ENCODE peak calls at places on chromosome 19, in nine cellular contexts. E is mesothelial cell of epicardium; K is activated T-helper 1 cell treated with Interleukin-2 at 50 U/mL for 16 hours; G is activated naive CD8-positive, alpha-beta T cell treated with anti-CD3 and anti-CD28 coated beads, Interleukin-2, amount 50 U/mL, for 24 hours; X is SHP77; B is sigmoid colon; T is left cardiac atrium; Z is heart right ventricle; P is stimulated activated CD4-positive, alpha-beta T cell treated with anti-CD3 and anti-CD28 coated beads, Interleukin-2, amount 100 ng/mL, for 48 hours. H is an unnamed sample.

GRCh38 chr19:38494379-38494778 is 60.9 kb downstream of the RYR1 start:
- DNase-seq in X (no peak), K (no peak), P (no peak), Z (no peak), E (no peak), B (no peak), G (no peak), T (no peak), H (no peak)

GRCh38 chr19:56601375-56601774 is 6.3 kb downstream of the ZNF71 start:
- DNase-seq in G (no peak), T (no peak), P (no peak), Z (no peak), X (no peak), B (no peak), K (no peak), E (no peak), H (no peak)

GRCh38 chr19:17948967-17949930 is 16.4 kb downstream of the CCDC124 start:
- DNase-seq in K (no peak), T (no peak), E (no peak), B (no peak), G (peak), Z (no peak), X (no peak), P (no peak), H (no peak)

GRCh38 chr19:2492870-2493269 is 16.9 kb downstream of the GADD45B start:
- DNase-seq in B (no peak), T (no peak), Z (no peak), X (no peak), K (no peak), E (no peak), P (no peak), G (no peak), H (no peak)

GRCh38 chr19:8663920-8664670 is 33.7 kb downstream of the NFILZ start:
- DNase-seq in X (no peak), P (no peak), B (no peak), Z (no peak), T (no peak), E (no peak), G (peak), K (peak), H (no peak)

GRCh38 chr19:18507727-18508440 is 14.0 kb downstream of the ELL start:
- DNase-seq in G (no peak), P (no peak), E (no peak), Z (peak), X (peak), B (peak), K (no peak), T (no peak), H (no peak)

GRCh38 chr19:5321851-5322681 is 18.5 kb downstream of the PTPRS start:
- DNase-seq in G (peak), Z (no peak), P (no peak), K (no peak), E (no peak), X (no peak), T (no peak), B (no peak), H (no peak)

GRCh38 chr19:35555301-35556005 is 8.0 kb downstream of the ATP4A start:
- DNase-seq in P (no peak), G (no peak), K (no peak), Z (no peak), E (no peak), B (no peak), X (peak), T (no peak), H (no peak)

GRCh38 chr19:12954150-12954962 is 2.7 kb downstream of the GADD45GIP1 start:
- DNase-seq in T (no peak), B (no peak), K (no peak), E (no peak), P (no peak), G (no peak), Z (no peak), X (no peak), H (no peak)

GRCh38 chr19:45558399-45558878 is 26.2 kb downstream of the OPA3 start:
- DNase-seq in K (peak), X (peak), G (peak), B (no peak), T (peak), Z (peak), P (peak), E (no peak), H (peak)

GRCh38 chr19:19822148-19822429 is 539 bp upstream of the ZNF506 start:
- DNase-seq in T (no peak), K (no peak), P (no peak), Z (no peak), G (no peak), B (peak), E (no peak), X (no peak), H (no peak)

GRCh38 chr19:35055715-35056179 is 14.2 kb downstream of the HPN start:
- DNase-seq in B (no peak), E (no peak), K (no peak), Z (no peak), T (no peak), P (no peak), G (no peak), X (no peak), H (no peak)

GRCh38 chr19:1295169-1296012 is 9.7 kb downstream of the EFNA2 start:
- DNase-seq in T (no peak), B (no peak), K (peak), P (peak), E (no peak), Z (no peak), G (peak), X (no peak), H (no peak)

GRCh38 chr19:41646589-41647204 is 19.8 kb upstream of the CEACAM4 start:
- DNase-seq in K (peak), Z (no peak), T (no peak), E (no peak), X (no peak), G (peak), B (no peak), P (peak), H (no peak)

GRCh38 chr19:41234512-41235208 is 15.6 kb downstream of the AXL start:
- DNase-seq in E (no peak), X (no peak), T (no peak), B (no peak), K (no peak), Z (no peak), P (no peak), G (no peak), H (no peak)

GRCh38 chr19:49987159-49987698 is 26.3 kb upstream of the SIGLEC11 start:
- DNase-seq in B (peak), Z (peak), E (peak), K (peak), P (peak), X (no peak), G (peak), T (peak), H (no peak)

GRCh38 chr19:47305309-47305751 is 4.3 kb upstream of the C5AR1 start:
- DNase-seq in Z (peak), G (peak), E (peak), T (peak), X (peak), P (peak), K (peak), B (peak), H (peak)

GRCh38 chr19:18590273-18591272 is 2.0 kb downstream of the REX1BD start:
- DNase-seq in X (peak), E (peak), Z (no peak), T (no peak), P (no peak), B (peak), K (no peak), G (no peak), H (peak)

GRCh38 chr19:43668406-43669158 is 1.4 kb downstream of the PLAUR start:
- DNase-seq in K (peak), X (peak), T (peak), E (peak), B (peak), P (peak), G (peak), Z (peak), H (peak)

H was measured in D721Med.